ENCODE peak calls at places on chromosomes 1 and 21, in seven cellular contexts. L is body of pancreas; E is CD4-positive, CD25-positive, alpha-beta regulatory T cell; T is fibroblast of lung; Y is AG04450; V is gastrocnemius medialis; I is prostate gland. J is an unnamed sample. For H3K9me3, the result is how much of the 10 kb centered on the place peaks cover.

GRCh38 chr21:46039891-46040660 is 57.8 kb upstream of the COL6A2 start:
- DNase-seq in L (no peak), E (no peak), T (no peak), Y (no peak), V (no peak), I (no peak), J (no peak)

GRCh38 chr1:98002288-98002687 is 81.5 kb upstream of the DPYD start:
- DNase-seq in L (no peak), E (no peak), T (no peak), Y (no peak), V (no peak), I (no peak), J (no peak)

GRCh38 chr1:30856260-30856790 is 52.2 kb downstream of the SDC3 start:
- DNase-seq in L (peak), E (no peak), T (no peak), Y (no peak), V (no peak), I (no peak), J (no peak)

GRCh38 chr1:84698718-84699117 is 8.5 kb upstream of the SSX2IP start:
- DNase-seq in L (no peak), E (no peak), T (peak), Y (peak), V (no peak), I (no peak), J (no peak)

GRCh38 chr1:30371888-30372791 is 351.2 kb downstream of the MATN1 start:
- DNase-seq in L (no peak), E (no peak), T (no peak), Y (no peak), V (no peak), I (no peak), J (peak)

GRCh38 chr1:36768486-36769178 is 265.7 kb downstream of the GRIK3 start:
- DNase-seq in L (no peak), E (no peak), T (no peak), Y (no peak), V (no peak), I (no peak), J (no peak)

GRCh38 chr1:201530741-201531521 is 8.0 kb upstream of the NAV1 start:
- DNase-seq in L (peak), E (peak), T (peak), Y (no peak), V (peak), I (peak), J (peak)

GRCh38 chr1:2347409-2347785 is 44.0 kb downstream of the MORN1 start:
- DNase-seq in L (no peak), E (no peak), T (no peak), Y (no peak), V (no peak), I (no peak), J (no peak)

GRCh38 chr1:30478288-30478687 is 245.1 kb downstream of the MATN1 start:
- DNase-seq in L (no peak), E (no peak), T (no peak), Y (no peak), V (no peak), I (no peak), J (no peak)

GRCh38 chr1:90198616-90199015 is 203.7 kb downstream of the ZNF326 start:
- DNase-seq in L (no peak), E (no peak), T (no peak), Y (no peak), V (no peak), I (no peak), J (no peak)

GRCh38 chr1:60052634-60053033 is 20.9 kb downstream of the C1orf87 start:
- DNase-seq in L (no peak), E (no peak), T (no peak), Y (no peak), V (no peak), I (no peak), J (no peak)

GRCh38 chr21:33856893-33857527 is 58.6 kb downstream of the ATP5PO start:
- DNase-seq in L (no peak), E (no peak), T (no peak), Y (no peak), V (no peak), I (no peak), J (no peak)

GRCh38 chr1:72869873-72870272 is 587.5 kb upstream of the NEGR1 start:
- DNase-seq in L (no peak), E (no peak), T (no peak), Y (no peak), V (no peak), I (no peak), J (no peak)
- H3K9me3 ChIP-seq in L (under half), E (under half), T (under half), Y (under half), V (under half), I (under half), J (under half)

GRCh38 chr1:160208179-160209040 is 3.2 kb downstream of the PEA15 start:
- DNase-seq in L (no peak), E (no peak), T (no peak), Y (no peak), V (no peak), I (no peak), J (peak)
- H3K27ac ChIP-seq in L (no peak), E (no peak), T (peak), Y (peak), V (peak), I (no peak), J (peak)

DNA sequence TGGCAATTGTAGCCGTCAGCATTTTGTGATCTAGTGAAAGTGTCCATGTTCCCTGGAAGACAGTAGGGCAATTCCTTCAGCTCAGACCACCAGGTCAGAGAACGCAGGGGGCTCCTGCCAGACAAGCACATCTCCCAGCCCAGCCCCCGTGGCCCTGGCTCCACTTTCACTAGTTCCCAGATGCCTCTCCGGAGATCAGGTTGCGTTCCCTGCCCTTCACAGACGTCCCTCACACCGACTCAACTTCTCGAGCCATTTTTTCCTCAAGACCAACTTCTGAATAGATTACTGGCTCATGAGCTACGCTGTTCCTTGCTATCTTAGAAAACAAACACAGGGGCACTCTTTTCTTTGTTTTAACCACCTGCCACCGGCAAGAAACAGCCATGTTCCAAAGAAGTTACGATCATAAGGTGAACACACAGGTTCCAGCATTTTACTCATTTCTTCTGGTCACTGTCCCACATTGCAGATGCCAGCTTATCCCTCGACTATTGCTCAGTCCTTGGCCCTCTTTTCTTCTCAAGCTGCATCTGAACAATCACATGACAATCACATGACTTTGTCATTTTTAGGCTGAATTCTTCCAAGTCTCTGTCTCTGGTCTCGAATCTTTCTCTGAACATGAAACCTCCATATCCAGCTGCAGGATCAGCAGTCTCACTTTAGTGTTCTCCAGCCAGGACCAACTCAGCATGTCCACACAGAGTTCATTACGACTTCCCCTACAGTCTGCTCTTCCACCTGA is 53.7 kb downstream of the UTP25 start:
- DNase-seq in L (no peak), E (no peak), T (no peak), Y (no peak), V (no peak), I (no peak), J (no peak)
- H3K4me3 ChIP-seq in L (no peak), E (no peak), T (no peak), Y (no peak), V (no peak), I (no peak), J (no peak)

GRCh38 chr1:157429841-157430240 is 122.5 kb downstream of the FCRL5 start:
- DNase-seq in L (no peak), E (no peak), T (no peak), Y (no peak), V (no peak), I (no peak), J (no peak)
- H3K9me3 ChIP-seq in L (under half), E (under half), T (under half), Y (under half), V (under half), I (under half), J (under half)

GRCh38 chr1:110421159-110421777 is 13.8 kb upstream of the LAMTOR5 start:
- DNase-seq in L (no peak), E (peak), T (peak), Y (no peak), V (peak), I (no peak), J (no peak)
- H3K27ac ChIP-seq in L (no peak), E (no peak), T (no peak), Y (no peak), V (peak), I (no peak), J (peak)

GRCh38 chr1:87940410-87940809 is 611.7 kb downstream of the LMO4 start:
- DNase-seq in L (no peak), E (no peak), T (no peak), Y (no peak), V (no peak), I (no peak), J (no peak)

GRCh38 chr1:87941292-87941946 is 612.7 kb downstream of the LMO4 start:
- DNase-seq in L (no peak), E (no peak), T (no peak), Y (no peak), V (no peak), I (no peak), J (no peak)

GRCh38 chr1:87939486-87939885 is 610.8 kb downstream of the LMO4 start:
- DNase-seq in L (no peak), E (no peak), T (no peak), Y (no peak), V (no peak), I (no peak), J (no peak)

GRCh38 chr1:87942165-87942564 is 613.5 kb downstream of the LMO4 start:
- DNase-seq in L (no peak), E (no peak), T (no peak), Y (no peak), V (peak), I (no peak), J (peak)

DNA sequence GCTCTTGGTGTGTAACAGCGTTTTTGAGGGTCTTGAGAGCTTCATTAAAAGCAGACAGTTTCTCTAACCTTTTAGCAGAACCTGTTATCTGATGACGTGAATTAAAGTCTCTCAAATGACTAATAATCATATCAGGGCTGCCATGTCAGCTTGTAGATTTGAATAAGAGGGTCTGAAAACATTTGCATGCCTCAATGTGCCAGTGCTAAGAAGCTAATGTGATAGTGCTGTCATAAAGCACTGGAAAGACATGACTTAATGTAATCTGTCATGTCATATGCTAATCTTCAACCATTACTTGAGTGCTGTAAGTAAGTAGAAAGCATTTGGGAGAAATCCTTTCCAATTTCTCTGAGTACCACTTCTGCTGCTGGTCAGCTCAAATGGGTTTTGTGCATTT is 609.1 kb downstream of the LMO4 start:
- DNase-seq in L (no peak), E (no peak), T (no peak), Y (no peak), V (no peak), I (no peak), J (no peak)
- H3K4me3 ChIP-seq in L (no peak), E (no peak), T (no peak), Y (no peak), V (no peak), I (no peak), J (no peak)

GRCh38 chr1:33060579-33061083 is 20.3 kb upstream of the AZIN2 start:
- DNase-seq in L (no peak), E (no peak), T (peak), Y (peak), V (no peak), I (no peak), J (peak)
- H3K9me3 ChIP-seq in L (under half), E (under half), T (under half), Y (under half), V (under half), I (under half), J (under half)

DNA sequence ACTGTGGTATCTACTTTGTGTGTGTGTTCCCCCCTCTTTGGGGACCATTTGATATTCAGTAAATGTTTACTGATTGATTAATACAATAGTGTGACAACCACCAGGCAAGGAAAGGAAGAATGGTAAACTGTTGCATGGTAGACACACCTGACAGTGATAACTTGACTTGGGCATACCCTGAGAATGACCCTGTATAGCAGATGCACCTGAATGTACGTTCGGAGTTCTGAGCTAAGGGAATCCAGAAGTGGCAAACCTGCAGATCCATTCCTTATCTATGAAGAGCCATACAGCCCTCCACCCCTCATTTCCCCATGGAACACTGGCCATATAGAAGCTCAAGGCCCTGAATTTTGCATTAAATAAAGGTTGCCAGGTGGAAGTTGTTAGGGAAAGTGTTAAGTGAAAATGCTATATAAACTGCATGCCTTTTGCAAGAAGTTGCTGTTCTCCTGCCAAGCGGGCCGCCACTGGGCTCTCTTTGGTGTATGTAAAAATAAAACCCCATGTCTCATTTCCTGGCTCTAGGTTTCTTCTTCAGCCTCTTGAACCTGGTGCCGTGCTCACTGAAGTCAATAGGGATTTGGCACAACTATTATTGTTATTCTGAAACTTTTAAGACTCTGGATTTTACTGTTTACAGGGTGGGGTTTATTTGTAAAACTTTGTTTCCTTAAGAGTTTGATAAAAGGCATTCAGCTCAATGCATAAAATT is 32.6 kb upstream of the DENND1B start:
- DNase-seq in L (no peak), E (no peak), T (no peak), Y (no peak), V (no peak), I (no peak), J (no peak)
- H3K27ac ChIP-seq in L (no peak), E (no peak), T (no peak), Y (no peak), V (no peak), I (no peak), J (peak)

GRCh38 chr1:226403522-226404034 is 4.3 kb downstream of the PARP1 start:
- DNase-seq in L (no peak), E (no peak), T (no peak), Y (no peak), V (no peak), I (no peak), J (no peak)
- H3K4me3 ChIP-seq in L (no peak), E (peak), T (no peak), Y (no peak), V (no peak), I (no peak), J (no peak)

DNA sequence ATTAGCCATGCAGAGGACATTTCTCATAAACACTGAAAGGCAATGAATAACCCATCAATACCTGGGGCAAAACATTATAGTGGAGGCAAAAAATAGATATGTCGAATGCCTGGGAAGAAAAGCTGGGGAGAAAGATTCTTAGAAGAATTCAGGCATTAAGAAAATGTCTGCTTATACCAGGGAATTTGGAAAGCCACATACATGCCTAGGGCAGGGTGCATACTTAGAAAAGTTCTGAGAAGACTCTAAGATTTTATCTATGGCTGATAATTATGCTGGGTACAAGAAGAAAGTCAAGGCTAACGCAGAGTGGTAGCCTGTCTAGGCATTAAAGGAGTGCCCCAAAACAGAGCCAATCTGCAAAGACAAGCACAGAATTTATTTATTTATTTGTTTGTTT is 18.4 kb downstream of the SLAMF6 start:
- DNase-seq in L (no peak), E (no peak), T (no peak), Y (no peak), V (no peak), I (no peak), J (no peak)
- H3K9me3 ChIP-seq in L (under half), E (under half), T (under half), Y (under half), V (under half), I (under half), J (under half)